ENCODE peak calls at places on chromosome 22, in eight cellular contexts. One of them, this sample, is unnamed.

GRCh38 chr22:47102648-47103047 is 340.2 kb downstream of the TBC1D22A start:
- DNase-seq in GM12864: no peak
- DNase-seq in upper lobe of right lung: no peak
- DNase-seq in AG09309: no peak
- DNase-seq in fibroblast of villous mesenchyme: peak; percentile 47
- DNase-seq in bronchial epithelial cell: no peak
- DNase-seq in kidney: no peak
- DNase-seq in HFF-Myc: no peak
- DNase-seq in this sample: no peak

GRCh38 chr22:37633693-37634504 is 5.6 kb upstream of the SH3BP1 start:
- DNase-seq in GM12864: peak; percentile 59
- DNase-seq in fibroblast of villous mesenchyme: peak; percentile 90
- DNase-seq in upper lobe of right lung: peak; percentile 90
- DNase-seq in bronchial epithelial cell: no peak
- DNase-seq in AG09309: peak; percentile 23
- DNase-seq in kidney: peak; percentile 97
- DNase-seq in HFF-Myc: peak; percentile 66
- DNase-seq in this sample: no peak

GRCh38 chr22:22358686-22359085 is 114.1 kb downstream of the VPREB1 start:
- DNase-seq in AG09309: no peak
- DNase-seq in GM12864: no peak
- DNase-seq in HFF-Myc: no peak
- DNase-seq in kidney: no peak
- DNase-seq in bronchial epithelial cell: no peak
- DNase-seq in upper lobe of right lung: no peak
- DNase-seq in fibroblast of villous mesenchyme: no peak
- DNase-seq in this sample: no peak

GRCh38 chr22:31321421-31321820 is 24.7 kb downstream of the PATZ1 start:
- DNase-seq in AG09309: no peak
- DNase-seq in kidney: no peak
- DNase-seq in HFF-Myc: no peak
- DNase-seq in upper lobe of right lung: no peak
- DNase-seq in GM12864: no peak
- DNase-seq in bronchial epithelial cell: no peak
- DNase-seq in fibroblast of villous mesenchyme: no peak
- DNase-seq in this sample: no peak

GRCh38 chr22:33707581-33707980 is 212.7 kb downstream of the LARGE1 start:
- DNase-seq in GM12864: no peak
- DNase-seq in HFF-Myc: no peak
- DNase-seq in kidney: no peak
- DNase-seq in fibroblast of villous mesenchyme: no peak
- DNase-seq in AG09309: no peak
- DNase-seq in bronchial epithelial cell: no peak
- DNase-seq in upper lobe of right lung: no peak
- DNase-seq in this sample: no peak

GRCh38 chr22:22121445-22121844 is 123.1 kb upstream of the VPREB1 start:
- DNase-seq in AG09309: no peak
- DNase-seq in fibroblast of villous mesenchyme: no peak
- DNase-seq in bronchial epithelial cell: no peak
- DNase-seq in upper lobe of right lung: no peak
- DNase-seq in GM12864: no peak
- DNase-seq in HFF-Myc: no peak
- DNase-seq in kidney: no peak
- DNase-seq in this sample: no peak

GRCh38 chr22:37111156-37111717 is 1.7 kb upstream of the TMPRSS6 start:
- DNase-seq in GM12864: no peak
- DNase-seq in AG09309: no peak
- DNase-seq in fibroblast of villous mesenchyme: no peak
- DNase-seq in HFF-Myc: no peak
- DNase-seq in bronchial epithelial cell: no peak
- DNase-seq in kidney: no peak
- DNase-seq in upper lobe of right lung: no peak
- DNase-seq in this sample: no peak

GRCh38 chr22:49566693-49567092 is 261.0 kb downstream of the BRD1 start:
- DNase-seq in fibroblast of villous mesenchyme: no peak
- DNase-seq in bronchial epithelial cell: no peak
- DNase-seq in upper lobe of right lung: no peak
- DNase-seq in kidney: peak; percentile 31
- DNase-seq in GM12864: no peak
- DNase-seq in HFF-Myc: no peak
- DNase-seq in AG09309: no peak
- DNase-seq in this sample: no peak

GRCh38 chr22:50730941-50731661 is 6.9 kb upstream of the ACR start:
- DNase-seq in fibroblast of villous mesenchyme: no peak
- DNase-seq in AG09309: no peak
- DNase-seq in kidney: peak; percentile 79
- DNase-seq in GM12864: no peak
- DNase-seq in HFF-Myc: no peak
- DNase-seq in bronchial epithelial cell: peak; percentile 36
- DNase-seq in upper lobe of right lung: peak; percentile 69
- DNase-seq in this sample: peak; percentile 20

GRCh38 chr22:24133187-24133965 is 47.9 kb upstream of the SUSD2 start:
- DNase-seq in upper lobe of right lung: peak; percentile 82
- DNase-seq in GM12864: no peak
- DNase-seq in AG09309: no peak
- DNase-seq in bronchial epithelial cell: no peak
- DNase-seq in fibroblast of villous mesenchyme: peak; percentile 44
- DNase-seq in kidney: no peak
- DNase-seq in HFF-Myc: no peak
- DNase-seq in this sample: no peak

GRCh38 chr22:49186756-49187155 is 640.9 kb downstream of the BRD1 start:
- DNase-seq in GM12864: no peak
- DNase-seq in upper lobe of right lung: no peak
- DNase-seq in AG09309: no peak
- DNase-seq in kidney: peak; percentile 46
- DNase-seq in fibroblast of villous mesenchyme: no peak
- DNase-seq in bronchial epithelial cell: no peak
- DNase-seq in HFF-Myc: no peak
- DNase-seq in this sample: no peak

GRCh38 chr22:47548953-47549740 is 786.7 kb downstream of the TBC1D22A start:
- DNase-seq in kidney: peak; percentile 47
- DNase-seq in bronchial epithelial cell: no peak
- DNase-seq in upper lobe of right lung: no peak
- DNase-seq in GM12864: no peak
- DNase-seq in fibroblast of villous mesenchyme: no peak
- DNase-seq in AG09309: no peak
- DNase-seq in HFF-Myc: no peak
- DNase-seq in this sample: no peak

GRCh38 chr22:48973694-48974041 is 854.0 kb downstream of the BRD1 start:
- DNase-seq in bronchial epithelial cell: no peak
- DNase-seq in kidney: no peak
- DNase-seq in GM12864: no peak
- DNase-seq in fibroblast of villous mesenchyme: no peak
- DNase-seq in HFF-Myc: no peak
- DNase-seq in upper lobe of right lung: no peak
- DNase-seq in AG09309: no peak
- DNase-seq in this sample: no peak

GRCh38 chr22:35835998-35836691 is 118.5 kb downstream of the APOL5 start:
- DNase-seq in AG09309: peak; percentile 83
- DNase-seq in HFF-Myc: peak; percentile 93
- DNase-seq in kidney: no peak
- DNase-seq in bronchial epithelial cell: peak; percentile 86
- DNase-seq in fibroblast of villous mesenchyme: peak; percentile 79
- DNase-seq in GM12864: no peak
- DNase-seq in upper lobe of right lung: no peak
- DNase-seq in this sample: peak; percentile 85

GRCh38 chr22:21044931-21045584 is 688 bp upstream of the LRRC74B start:
- DNase-seq in GM12864: no peak
- DNase-seq in kidney: peak; percentile 69
- DNase-seq in fibroblast of villous mesenchyme: peak; percentile 64
- DNase-seq in upper lobe of right lung: peak; percentile 63
- DNase-seq in bronchial epithelial cell: no peak
- DNase-seq in HFF-Myc: no peak
- DNase-seq in AG09309: peak; percentile 31
- DNase-seq in this sample: no peak

GRCh38 chr22:49582171-49582570 is 245.5 kb downstream of the BRD1 start:
- DNase-seq in HFF-Myc: no peak
- DNase-seq in kidney: no peak
- DNase-seq in GM12864: no peak
- DNase-seq in bronchial epithelial cell: no peak
- DNase-seq in AG09309: no peak
- DNase-seq in upper lobe of right lung: no peak
- DNase-seq in fibroblast of villous mesenchyme: no peak
- DNase-seq in this sample: no peak

GRCh38 chr22:37751449-37752188 is 54.8 kb downstream of the TRIOBP start:
- DNase-seq in fibroblast of villous mesenchyme: no peak
- DNase-seq in bronchial epithelial cell: no peak
- DNase-seq in kidney: no peak
- DNase-seq in GM12864: no peak
- DNase-seq in AG09309: no peak
- DNase-seq in upper lobe of right lung: no peak
- DNase-seq in HFF-Myc: no peak
- DNase-seq in this sample: no peak

GRCh38 chr22:28909375-28909774 is 26.0 kb downstream of the ZNRF3 start:
- DNase-seq in bronchial epithelial cell: no peak
- DNase-seq in upper lobe of right lung: no peak
- DNase-seq in AG09309: no peak
- DNase-seq in fibroblast of villous mesenchyme: no peak
- DNase-seq in HFF-Myc: no peak
- DNase-seq in GM12864: peak; percentile 45
- DNase-seq in kidney: no peak
- DNase-seq in this sample: no peak
- TF ChIP-seq CTCF in bronchial epithelial cell: no peak
- TF ChIP-seq CTCF in upper lobe of right lung: no peak
- TF ChIP-seq CTCF in AG09309: no peak
- TF ChIP-seq CTCF in fibroblast of villous mesenchyme: no peak
- TF ChIP-seq CTCF in HFF-Myc: no peak
- TF ChIP-seq CTCF in GM12864: no peak
- TF ChIP-seq CTCF in kidney: no peak
- TF ChIP-seq CTCF in this sample: no peak

DNA sequence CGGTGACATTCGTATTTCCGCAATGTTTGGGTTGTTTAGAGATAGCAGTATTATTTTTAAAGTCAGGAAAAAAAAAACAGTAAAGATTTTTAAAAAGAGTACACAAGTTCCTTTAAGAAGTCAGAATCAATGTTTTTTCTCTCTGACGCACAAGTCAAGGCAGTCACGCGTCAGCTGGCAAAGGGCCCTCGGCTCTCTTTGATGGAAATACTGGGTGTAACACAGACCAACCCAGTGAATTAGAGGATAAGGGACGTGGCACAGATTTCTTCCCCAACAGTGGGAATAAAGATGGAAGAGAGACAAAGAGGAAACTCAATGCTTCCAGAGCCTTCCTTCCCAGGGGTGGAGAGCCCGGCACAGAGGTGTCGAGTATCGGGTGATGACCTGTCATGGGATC is 13.4 kb downstream of the ASCC2 start:
- DNase-seq in AG09309: no peak
- DNase-seq in kidney: no peak
- DNase-seq in fibroblast of villous mesenchyme: no peak
- DNase-seq in GM12864: no peak
- DNase-seq in upper lobe of right lung: no peak
- DNase-seq in bronchial epithelial cell: no peak
- DNase-seq in HFF-Myc: no peak
- DNase-seq in this sample: no peak
- H3K4me3 ChIP-seq in AG09309: no peak overlapping the region
- H3K4me3 ChIP-seq in kidney: no peak overlapping the region
- H3K4me3 ChIP-seq in fibroblast of villous mesenchyme: no peak overlapping the region
- H3K4me3 ChIP-seq in GM12864: no peak overlapping the region
- H3K4me3 ChIP-seq in upper lobe of right lung: no peak overlapping the region
- H3K4me3 ChIP-seq in bronchial epithelial cell: no peak overlapping the region
- H3K4me3 ChIP-seq in HFF-Myc: no peak overlapping the region
- H3K4me3 ChIP-seq in this sample: no peak overlapping the region

DNA sequence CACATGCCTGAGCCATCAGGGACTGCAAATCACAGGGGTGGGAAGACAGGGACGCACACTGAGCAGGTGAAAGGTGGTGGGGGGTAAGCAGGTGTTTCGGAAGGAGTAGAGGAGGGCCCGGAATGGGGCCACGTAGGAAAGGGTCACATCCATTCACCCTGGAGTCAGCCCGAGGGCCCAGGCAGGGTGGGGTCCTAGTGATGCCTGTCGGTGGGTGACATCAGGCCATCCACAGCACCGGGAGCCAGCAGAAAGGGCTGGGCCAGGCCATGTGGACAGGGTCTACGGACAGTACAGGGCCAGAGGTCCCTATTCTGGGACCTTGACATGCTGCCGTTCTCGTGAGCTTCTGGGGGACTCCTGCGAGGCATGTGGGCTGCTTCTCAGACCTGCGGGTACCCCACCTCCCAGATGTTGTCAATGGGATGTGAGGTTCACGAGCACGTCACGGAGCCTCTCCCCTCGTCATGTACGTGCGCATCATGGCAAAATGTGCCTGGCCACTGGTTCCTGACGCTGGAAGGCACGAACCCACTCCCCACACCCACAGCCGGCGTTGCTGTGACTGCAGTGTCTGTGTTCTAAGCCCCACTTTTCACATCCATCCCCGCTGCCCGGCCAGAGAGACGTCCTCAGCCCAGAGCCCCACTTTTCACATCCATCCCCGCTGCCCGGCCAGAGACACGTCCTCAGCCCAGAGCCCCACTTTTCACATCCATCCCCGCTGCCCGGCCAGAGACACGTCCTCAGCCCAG is 84.1 kb downstream of the FBLN1 start:
- DNase-seq in fibroblast of villous mesenchyme: no peak
- DNase-seq in kidney: peak; percentile 64
- DNase-seq in AG09309: no peak
- DNase-seq in upper lobe of right lung: no peak
- DNase-seq in bronchial epithelial cell: no peak
- DNase-seq in HFF-Myc: no peak
- DNase-seq in GM12864: no peak
- DNase-seq in this sample: no peak
- TF ChIP-seq CTCF in fibroblast of villous mesenchyme: no peak
- TF ChIP-seq CTCF in kidney: no peak
- TF ChIP-seq CTCF in AG09309: no peak
- TF ChIP-seq CTCF in upper lobe of right lung: no peak
- TF ChIP-seq CTCF in bronchial epithelial cell: no peak
- TF ChIP-seq CTCF in HFF-Myc: no peak
- TF ChIP-seq CTCF in GM12864: no peak
- TF ChIP-seq CTCF in this sample: no peak

GRCh38 chr22:19402642-19403191 is 28.8 kb downstream of the HIRA start:
- DNase-seq in bronchial epithelial cell: no peak
- DNase-seq in AG09309: no peak
- DNase-seq in HFF-Myc: no peak
- DNase-seq in fibroblast of villous mesenchyme: no peak
- DNase-seq in upper lobe of right lung: no peak
- DNase-seq in GM12864: no peak
- DNase-seq in kidney: no peak
- DNase-seq in this sample: no peak
- H3K4me3 ChIP-seq in bronchial epithelial cell: no peak overlapping the region
- H3K4me3 ChIP-seq in AG09309: no peak overlapping the region
- H3K4me3 ChIP-seq in HFF-Myc: no peak overlapping the region
- H3K4me3 ChIP-seq in fibroblast of villous mesenchyme: no peak overlapping the region
- H3K4me3 ChIP-seq in upper lobe of right lung: no peak overlapping the region
- H3K4me3 ChIP-seq in GM12864: no peak overlapping the region
- H3K4me3 ChIP-seq in kidney: no peak overlapping the region
- H3K4me3 ChIP-seq in this sample: no peak overlapping the region

This sample was measured in epithelial cell of esophagus.